ENCODE peak calls at places on chromosomes 4 and X, in eight cellular contexts. One of them, this sample, is unnamed.

GRCh38 chrX:133359466-133359865 is 55.8 kb downstream of the GPC4 start:
- DNase-seq in stimulated activated CD4-positive, alpha-beta T cell treated with anti-CD3 and anti-CD28 coated beads, TNF-alpha, amount 100 ng/mL, for 48 hours: no peak
- DNase-seq in hepatic stellate cell: no peak
- DNase-seq in bronchial epithelial cell: no peak
- DNase-seq in D341Med: no peak
- DNase-seq in activated CD4-positive, alpha-beta T cell treated with anti-CD3 and anti-CD28 coated beads, Interleukin-2, amount 50 U/mL, for 24 hours: no peak
- DNase-seq in NCI-H510A: no peak
- DNase-seq in dorsolateral prefrontal cortex: no peak
- DNase-seq in this sample: no peak

GRCh38 chr4:83217721-83218522 is 66.7 kb downstream of the COQ2 start:
- DNase-seq in dorsolateral prefrontal cortex: no peak
- DNase-seq in NCI-H510A: no peak
- DNase-seq in hepatic stellate cell: no peak
- DNase-seq in stimulated activated CD4-positive, alpha-beta T cell treated with anti-CD3 and anti-CD28 coated beads, TNF-alpha, amount 100 ng/mL, for 48 hours: peak; percentile 17
- DNase-seq in D341Med: no peak
- DNase-seq in bronchial epithelial cell: peak; percentile 49
- DNase-seq in activated CD4-positive, alpha-beta T cell treated with anti-CD3 and anti-CD28 coated beads, Interleukin-2, amount 50 U/mL, for 24 hours: no peak
- DNase-seq in this sample: no peak

GRCh38 chr4:119310826-119311225 is 11.1 kb downstream of the FABP2 start:
- DNase-seq in activated CD4-positive, alpha-beta T cell treated with anti-CD3 and anti-CD28 coated beads, Interleukin-2, amount 50 U/mL, for 24 hours: no peak
- DNase-seq in dorsolateral prefrontal cortex: no peak
- DNase-seq in stimulated activated CD4-positive, alpha-beta T cell treated with anti-CD3 and anti-CD28 coated beads, TNF-alpha, amount 100 ng/mL, for 48 hours: no peak
- DNase-seq in bronchial epithelial cell: no peak
- DNase-seq in hepatic stellate cell: no peak
- DNase-seq in NCI-H510A: no peak
- DNase-seq in D341Med: no peak
- DNase-seq in this sample: no peak

GRCh38 chr4:53557601-53558000 is 33.7 kb downstream of the LNX1 start:
- DNase-seq in dorsolateral prefrontal cortex: no peak
- DNase-seq in stimulated activated CD4-positive, alpha-beta T cell treated with anti-CD3 and anti-CD28 coated beads, TNF-alpha, amount 100 ng/mL, for 48 hours: no peak
- DNase-seq in bronchial epithelial cell: no peak
- DNase-seq in D341Med: no peak
- DNase-seq in NCI-H510A: no peak
- DNase-seq in hepatic stellate cell: no peak
- DNase-seq in activated CD4-positive, alpha-beta T cell treated with anti-CD3 and anti-CD28 coated beads, Interleukin-2, amount 50 U/mL, for 24 hours: no peak
- DNase-seq in this sample: no peak

GRCh38 chr4:75724867-75725724 is 719 bp downstream of the USO1 start:
- DNase-seq in activated CD4-positive, alpha-beta T cell treated with anti-CD3 and anti-CD28 coated beads, Interleukin-2, amount 50 U/mL, for 24 hours: peak; percentile 13
- DNase-seq in stimulated activated CD4-positive, alpha-beta T cell treated with anti-CD3 and anti-CD28 coated beads, TNF-alpha, amount 100 ng/mL, for 48 hours: peak; percentile 47
- DNase-seq in D341Med: peak; percentile 74
- DNase-seq in dorsolateral prefrontal cortex: no peak
- DNase-seq in hepatic stellate cell: peak; percentile 68
- DNase-seq in bronchial epithelial cell: peak; percentile 61
- DNase-seq in NCI-H510A: peak; percentile 37
- DNase-seq in this sample: peak; percentile 16

GRCh38 chr4:164856396-164856795 is 20.6 kb upstream of the APELA start:
- DNase-seq in D341Med: no peak
- DNase-seq in NCI-H510A: no peak
- DNase-seq in dorsolateral prefrontal cortex: no peak
- DNase-seq in bronchial epithelial cell: peak; percentile 10
- DNase-seq in hepatic stellate cell: no peak
- DNase-seq in activated CD4-positive, alpha-beta T cell treated with anti-CD3 and anti-CD28 coated beads, Interleukin-2, amount 50 U/mL, for 24 hours: no peak
- DNase-seq in stimulated activated CD4-positive, alpha-beta T cell treated with anti-CD3 and anti-CD28 coated beads, TNF-alpha, amount 100 ng/mL, for 48 hours: no peak
- DNase-seq in this sample: no peak

GRCh38 chrX:15299945-15300851 is 15.2 kb downstream of the ASB11 start:
- DNase-seq in hepatic stellate cell: peak; percentile 31
- DNase-seq in activated CD4-positive, alpha-beta T cell treated with anti-CD3 and anti-CD28 coated beads, Interleukin-2, amount 50 U/mL, for 24 hours: no peak
- DNase-seq in stimulated activated CD4-positive, alpha-beta T cell treated with anti-CD3 and anti-CD28 coated beads, TNF-alpha, amount 100 ng/mL, for 48 hours: no peak
- DNase-seq in dorsolateral prefrontal cortex: no peak
- DNase-seq in NCI-H510A: no peak
- DNase-seq in D341Med: no peak
- DNase-seq in bronchial epithelial cell: no peak
- DNase-seq in this sample: no peak

GRCh38 chrX:112868586-112868985 is 28.0 kb upstream of the AMOT start:
- DNase-seq in activated CD4-positive, alpha-beta T cell treated with anti-CD3 and anti-CD28 coated beads, Interleukin-2, amount 50 U/mL, for 24 hours: no peak
- DNase-seq in dorsolateral prefrontal cortex: no peak
- DNase-seq in D341Med: no peak
- DNase-seq in stimulated activated CD4-positive, alpha-beta T cell treated with anti-CD3 and anti-CD28 coated beads, TNF-alpha, amount 100 ng/mL, for 48 hours: no peak
- DNase-seq in NCI-H510A: no peak
- DNase-seq in bronchial epithelial cell: no peak
- DNase-seq in hepatic stellate cell: no peak
- DNase-seq in this sample: no peak

GRCh38 chr4:168648929-168649328 is 152.1 kb downstream of the PALLD start:
- DNase-seq in D341Med: no peak
- DNase-seq in bronchial epithelial cell: peak; percentile 87
- DNase-seq in stimulated activated CD4-positive, alpha-beta T cell treated with anti-CD3 and anti-CD28 coated beads, TNF-alpha, amount 100 ng/mL, for 48 hours: no peak
- DNase-seq in hepatic stellate cell: no peak
- DNase-seq in NCI-H510A: no peak
- DNase-seq in dorsolateral prefrontal cortex: no peak
- DNase-seq in activated CD4-positive, alpha-beta T cell treated with anti-CD3 and anti-CD28 coated beads, Interleukin-2, amount 50 U/mL, for 24 hours: no peak
- DNase-seq in this sample: no peak

GRCh38 chrX:84187501-84188319 is at the start of gene RPS6KA6:
- DNase-seq in NCI-H510A: peak; percentile 45
- DNase-seq in activated CD4-positive, alpha-beta T cell treated with anti-CD3 and anti-CD28 coated beads, Interleukin-2, amount 50 U/mL, for 24 hours: no peak
- DNase-seq in hepatic stellate cell: peak; percentile 10
- DNase-seq in D341Med: peak; percentile 53
- DNase-seq in bronchial epithelial cell: no peak
- DNase-seq in dorsolateral prefrontal cortex: peak; percentile 44
- DNase-seq in stimulated activated CD4-positive, alpha-beta T cell treated with anti-CD3 and anti-CD28 coated beads, TNF-alpha, amount 100 ng/mL, for 48 hours: no peak
- DNase-seq in this sample: peak; percentile 25

GRCh38 chrX:109749207-109749606 is 16.1 kb upstream of the ACSL4 start:
- DNase-seq in stimulated activated CD4-positive, alpha-beta T cell treated with anti-CD3 and anti-CD28 coated beads, TNF-alpha, amount 100 ng/mL, for 48 hours: no peak
- DNase-seq in hepatic stellate cell: no peak
- DNase-seq in dorsolateral prefrontal cortex: no peak
- DNase-seq in NCI-H510A: no peak
- DNase-seq in D341Med: no peak
- DNase-seq in bronchial epithelial cell: no peak
- DNase-seq in activated CD4-positive, alpha-beta T cell treated with anti-CD3 and anti-CD28 coated beads, Interleukin-2, amount 50 U/mL, for 24 hours: no peak
- DNase-seq in this sample: no peak

GRCh38 chrX:110258552-110258951 is 59.3 kb downstream of the AMMECR1 start:
- DNase-seq in dorsolateral prefrontal cortex: no peak
- DNase-seq in NCI-H510A: no peak
- DNase-seq in bronchial epithelial cell: peak; percentile 62
- DNase-seq in stimulated activated CD4-positive, alpha-beta T cell treated with anti-CD3 and anti-CD28 coated beads, TNF-alpha, amount 100 ng/mL, for 48 hours: no peak
- DNase-seq in activated CD4-positive, alpha-beta T cell treated with anti-CD3 and anti-CD28 coated beads, Interleukin-2, amount 50 U/mL, for 24 hours: no peak
- DNase-seq in D341Med: no peak
- DNase-seq in hepatic stellate cell: no peak
- DNase-seq in this sample: no peak

GRCh38 chr4:61309616-61310015 is 109.5 kb downstream of the ADGRL3 start:
- DNase-seq in activated CD4-positive, alpha-beta T cell treated with anti-CD3 and anti-CD28 coated beads, Interleukin-2, amount 50 U/mL, for 24 hours: no peak
- DNase-seq in bronchial epithelial cell: no peak
- DNase-seq in stimulated activated CD4-positive, alpha-beta T cell treated with anti-CD3 and anti-CD28 coated beads, TNF-alpha, amount 100 ng/mL, for 48 hours: no peak
- DNase-seq in NCI-H510A: no peak
- DNase-seq in D341Med: no peak
- DNase-seq in hepatic stellate cell: no peak
- DNase-seq in dorsolateral prefrontal cortex: no peak
- DNase-seq in this sample: no peak

GRCh38 chrX:112731793-112732192 is 52.1 kb upstream of the LHFPL1 start:
- DNase-seq in hepatic stellate cell: no peak
- DNase-seq in bronchial epithelial cell: no peak
- DNase-seq in NCI-H510A: no peak
- DNase-seq in activated CD4-positive, alpha-beta T cell treated with anti-CD3 and anti-CD28 coated beads, Interleukin-2, amount 50 U/mL, for 24 hours: no peak
- DNase-seq in dorsolateral prefrontal cortex: no peak
- DNase-seq in stimulated activated CD4-positive, alpha-beta T cell treated with anti-CD3 and anti-CD28 coated beads, TNF-alpha, amount 100 ng/mL, for 48 hours: no peak
- DNase-seq in D341Med: no peak
- DNase-seq in this sample: no peak

This sample was measured in COR-L47.